ENCODE peak calls at places on chromosome 18, in nine cellular contexts. D is astrocyte of the spinal cord, B is WERI-Rb-1, I is MM.1S, H is neural progenitor cell, U is GM20000, S is tibial nerve, J is Calu3, L is foreskin fibroblast. Y is an unnamed sample.

GRCh38 chr18:37251679-37252078 is 313.9 kb downstream of the CELF4 start:
- DNase-seq in U (no peak), S (no peak), J (peak), I (no peak), D (no peak), B (no peak), H (no peak), L (no peak), Y (no peak)

GRCh38 chr18:37407571-37407970 is 158.0 kb downstream of the CELF4 start:
- DNase-seq in B (no peak), D (no peak), H (no peak), J (no peak), I (no peak), U (no peak), L (no peak), S (no peak), Y (no peak)

GRCh38 chr18:69882965-69883668 is 64.6 kb downstream of the CD226 start:
- DNase-seq in D (no peak), B (no peak), J (no peak), L (peak), I (no peak), S (no peak), U (no peak), H (no peak), Y (no peak)

GRCh38 chr18:51417643-51418483 is 220.4 kb upstream of the MEX3C start:
- DNase-seq in H (no peak), J (no peak), U (no peak), S (no peak), D (no peak), L (no peak), I (no peak), B (no peak), Y (no peak)

GRCh38 chr18:78699516-78699915 is 280.1 kb upstream of the SALL3 start:
- DNase-seq in I (no peak), B (no peak), D (no peak), L (no peak), H (no peak), U (no peak), J (no peak), S (no peak), Y (no peak)

GRCh38 chr18:63202814-63203213 is 116.8 kb downstream of the BCL2 start:
- DNase-seq in S (no peak), U (no peak), H (no peak), D (no peak), J (no peak), B (no peak), L (no peak), I (no peak), Y (no peak)

GRCh38 chr18:79645291-79645983 is 34.2 kb upstream of the CTDP1 start:
- DNase-seq in L (no peak), U (no peak), B (no peak), H (no peak), S (no peak), I (peak), D (no peak), J (no peak), Y (no peak)

GRCh38 chr18:60826346-60826745 is 453.8 kb upstream of the MC4R start:
- DNase-seq in L (no peak), S (no peak), U (no peak), I (no peak), D (no peak), H (peak), B (peak), J (no peak), Y (no peak)

GRCh38 chr18:51765712-51766360 is 568.4 kb upstream of the MEX3C start:
- DNase-seq in J (no peak), B (peak), I (no peak), S (no peak), H (no peak), U (no peak), L (no peak), D (no peak), Y (no peak)

GRCh38 chr18:51342815-51343214 is 145.3 kb upstream of the MEX3C start:
- DNase-seq in J (peak), I (peak), B (no peak), L (peak), S (no peak), D (peak), U (no peak), H (no peak), Y (no peak)

GRCh38 chr18:36095936-36096519 is 28.7 kb upstream of the RPRD1A start:
- DNase-seq in J (peak), D (peak), U (peak), I (peak), L (peak), H (peak), B (no peak), S (no peak), Y (no peak)
- TF ChIP-seq CTCF in J (peak), D (peak), U (peak), I (peak), L (peak), H (peak), B (no peak), S (peak), Y (peak)

DNA sequence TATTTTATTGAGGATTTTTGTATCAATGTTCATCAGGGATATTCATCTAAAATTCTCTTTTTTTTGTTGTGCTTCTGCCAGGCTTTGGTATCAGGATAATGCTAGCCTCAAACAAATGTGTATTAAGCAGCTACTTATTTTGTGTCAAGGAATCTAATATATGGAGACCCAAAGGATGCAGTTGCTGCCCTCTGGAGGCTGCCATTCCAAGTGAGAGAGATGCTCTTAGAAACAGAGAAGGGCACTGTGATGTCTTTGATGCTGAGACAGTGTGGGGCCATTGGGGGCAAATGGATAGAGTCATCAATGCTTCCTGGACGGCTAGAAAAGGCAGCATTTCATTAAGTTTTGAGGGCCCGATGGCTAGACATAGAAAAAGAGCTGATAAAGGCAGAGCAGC is 292.6 kb downstream of the SETBP1 start:
- DNase-seq in S (no peak), L (peak), I (peak), U (no peak), J (no peak), H (peak), B (no peak), D (peak), Y (no peak)
- TF ChIP-seq CTCF in S (no peak), L (peak), I (peak), U (peak), J (no peak), H (peak), B (no peak), D (peak), Y (no peak)

DNA sequence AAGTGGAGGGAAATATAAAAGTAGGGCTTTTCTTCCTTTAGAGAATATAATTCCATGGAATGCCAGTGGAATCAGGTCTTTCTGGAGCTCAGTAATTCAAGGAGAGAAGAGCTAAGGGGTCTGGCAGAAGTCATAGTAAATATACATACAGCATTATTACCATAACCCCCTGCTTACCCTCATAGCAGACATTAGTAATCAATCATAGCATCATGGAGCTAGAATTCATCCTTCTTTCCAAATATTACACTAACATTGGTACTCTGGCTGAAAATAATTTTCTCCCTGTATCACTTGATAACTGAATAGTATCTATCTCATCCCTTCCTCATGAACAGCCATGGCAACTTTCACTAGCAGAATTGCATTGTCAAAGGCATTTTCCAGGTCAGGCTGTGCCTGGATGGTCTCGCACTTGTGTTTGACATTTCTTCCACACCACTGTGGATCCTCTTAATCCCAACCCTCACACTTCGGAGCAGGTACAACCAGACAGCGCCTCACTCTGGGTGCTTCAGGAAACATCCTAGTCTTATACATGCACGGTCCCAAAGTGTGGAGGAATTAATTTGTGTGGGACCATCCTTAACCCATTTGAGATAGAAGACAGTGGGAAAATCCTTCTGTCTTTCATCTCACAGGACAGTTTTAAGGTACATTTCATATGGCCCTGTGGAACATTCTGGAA is 84.2 kb upstream of the SEC11C start:
- DNase-seq in I (no peak), S (no peak), U (no peak), H (peak), J (no peak), D (no peak), B (peak), L (peak), Y (no peak)
- TF ChIP-seq CTCF in I (no peak), S (no peak), U (no peak), H (peak), J (no peak), D (peak), B (peak), L (peak), Y (no peak)

GRCh38 chr18:40413160-40413559 is 1541.9 kb upstream of the PIK3C3 start:
- DNase-seq in U (no peak), I (no peak), L (peak), D (peak), J (peak), H (peak), B (peak), S (no peak), Y (peak)
- TF ChIP-seq CTCF in U (no peak), I (no peak), L (peak), D (peak), J (peak), H (peak), B (peak), S (peak), Y (peak)

GRCh38 chr18:59057493-59057795 is 82.2 kb upstream of the SEC11C start:
- DNase-seq in H (no peak), B (no peak), I (no peak), D (no peak), J (no peak), L (no peak), S (no peak), U (no peak), Y (no peak)
- TF ChIP-seq CTCF in H (no peak), B (no peak), I (no peak), D (no peak), J (no peak), L (no peak), S (no peak), U (no peak), Y (peak)

GRCh38 chr18:48539406-48540328 is 836 bp downstream of the CTIF start:
- DNase-seq in I (peak), L (peak), S (peak), J (peak), B (peak), H (peak), D (peak), U (peak), Y (peak)

GRCh38 chr18:48540329-48541025 is 1.6 kb downstream of the CTIF start:
- DNase-seq in H (peak), L (peak), I (peak), S (peak), J (peak), U (peak), D (peak), B (peak), Y (peak)

GRCh38 chr18:48541747-48542108 is 2.9 kb downstream of the CTIF start:
- DNase-seq in L (no peak), I (no peak), J (no peak), D (no peak), U (no peak), S (no peak), H (no peak), B (no peak), Y (no peak)

GRCh38 chr18:48542513-48543181 is 3.8 kb downstream of the CTIF start:
- DNase-seq in S (no peak), I (no peak), L (no peak), J (peak), D (no peak), H (no peak), U (no peak), B (no peak), Y (no peak)

DNA sequence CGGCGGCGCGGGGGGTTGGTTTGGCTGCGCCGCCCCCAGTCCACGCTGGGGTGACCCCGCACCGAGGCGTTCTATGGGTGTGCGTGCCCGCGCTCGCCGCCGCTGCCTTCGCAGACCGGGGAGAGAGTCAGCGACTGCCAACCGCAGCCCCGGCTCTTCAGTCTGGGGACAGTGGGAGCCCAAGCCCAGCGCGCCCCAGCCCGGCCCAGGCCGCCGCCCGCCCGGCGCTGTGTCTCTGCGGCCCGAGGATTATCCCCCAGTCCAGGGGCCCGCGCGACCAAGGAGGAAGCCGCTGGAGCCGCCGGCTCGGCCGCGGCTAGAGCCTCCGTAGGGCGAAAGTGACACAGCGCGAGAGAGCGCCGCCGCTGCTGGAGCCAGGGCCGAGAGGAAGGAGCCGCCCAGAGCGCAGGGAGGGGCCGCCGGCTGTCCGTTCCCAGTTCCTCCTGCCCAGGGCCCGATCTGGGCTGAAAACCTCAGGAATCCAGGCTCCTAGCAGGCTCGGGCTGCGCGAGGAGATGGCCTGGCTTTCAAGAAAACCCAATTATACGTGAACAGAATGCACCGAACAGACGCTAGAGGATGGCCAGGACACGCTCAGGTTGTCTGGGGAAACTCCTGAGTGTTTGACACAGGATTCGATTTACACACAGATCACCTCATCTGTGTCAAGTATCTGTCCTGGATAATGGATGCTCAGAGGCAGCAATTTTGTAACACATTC is 2.4 kb downstream of the CTIF start:
- DNase-seq in B (peak), I (peak), H (peak), U (peak), D (peak), J (peak), S (peak), L (peak), Y (peak)
- TF ChIP-seq CTCF in B (peak), I (no peak), H (peak), U (no peak), D (no peak), J (no peak), S (no peak), L (no peak), Y (no peak)

GRCh38 chr18:24878289-24878688 is 417.9 kb downstream of the HRH4 start:
- DNase-seq in H (peak), U (peak), J (no peak), L (peak), D (peak), I (peak), S (no peak), B (no peak), Y (no peak)
- TF ChIP-seq CTCF in H (peak), U (peak), J (no peak), L (peak), D (peak), I (peak), S (peak), B (peak), Y (peak)

DNA sequence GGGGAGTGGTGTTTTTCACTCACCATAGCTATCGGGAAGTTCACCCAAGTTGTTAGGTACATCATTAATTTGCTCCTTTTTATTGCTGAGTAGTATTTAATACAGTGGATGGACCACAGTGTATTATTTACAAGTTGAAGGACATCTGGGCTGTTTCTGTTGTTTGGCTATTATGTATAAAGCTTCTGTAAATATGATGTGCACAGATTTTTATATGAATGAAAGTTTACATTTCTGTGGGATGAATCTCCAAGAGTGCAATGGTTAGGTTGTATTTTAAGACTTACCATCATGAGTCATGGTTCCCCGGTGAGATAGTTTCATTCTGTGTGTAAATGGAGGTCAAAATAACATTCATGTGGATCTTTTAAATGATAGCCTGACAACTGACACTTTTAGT is 337.4 kb downstream of the PTPRM start:
- DNase-seq in H (no peak), S (no peak), J (no peak), D (peak), U (no peak), B (no peak), I (no peak), L (peak), Y (no peak)
- TF ChIP-seq CTCF in H (no peak), S (no peak), J (no peak), D (no peak), U (no peak), B (no peak), I (no peak), L (no peak), Y (no peak)